ENCODE peak calls at places on chromosomes 3 and 15, in four cellular contexts. One of them, this sample, is unnamed.

GRCh38 chr3:73727117-73727802 is 102.5 kb upstream of the PDZRN3 start:
- DNase-seq in SK-N-SH: no peak
- DNase-seq in retinal pigment epithelial cell: peak
- DNase-seq in fibroblast of mammary gland: peak
- DNase-seq in this sample: peak

GRCh38 chr3:123089611-123090301 is 22.9 kb downstream of the PDIA5 start:
- DNase-seq in SK-N-SH: no peak
- DNase-seq in retinal pigment epithelial cell: no peak
- DNase-seq in fibroblast of mammary gland: no peak
- DNase-seq in this sample: no peak

GRCh38 chr3:106206165-106206564 is 337.4 kb upstream of the CBLB start:
- DNase-seq in SK-N-SH: no peak
- DNase-seq in retinal pigment epithelial cell: no peak
- DNase-seq in fibroblast of mammary gland: peak
- DNase-seq in this sample: peak

GRCh38 chr3:26280517-26280916 is 342.1 kb upstream of the LRRC3B start:
- DNase-seq in SK-N-SH: peak
- DNase-seq in retinal pigment epithelial cell: no peak
- DNase-seq in fibroblast of mammary gland: no peak
- DNase-seq in this sample: no peak

GRCh38 chr3:44648564-44649229 is at the start of gene ZNF35:
- DNase-seq in SK-N-SH: peak
- DNase-seq in retinal pigment epithelial cell: peak
- DNase-seq in fibroblast of mammary gland: peak
- DNase-seq in this sample: peak

GRCh38 chr3:149964296-149964695 is 6.4 kb downstream of the PFN2 start:
- DNase-seq in SK-N-SH: no peak
- DNase-seq in retinal pigment epithelial cell: no peak
- DNase-seq in fibroblast of mammary gland: no peak
- DNase-seq in this sample: no peak

GRCh38 chr15:23397779-23398178 is 43.2 kb downstream of the GOLGA8S start:
- DNase-seq in SK-N-SH: no peak
- DNase-seq in retinal pigment epithelial cell: no peak
- DNase-seq in fibroblast of mammary gland: no peak
- DNase-seq in this sample: no peak

GRCh38 chr3:141234283-141234682 is 2.7 kb downstream of the PXYLP1 start:
- DNase-seq in SK-N-SH: no peak
- DNase-seq in retinal pigment epithelial cell: no peak
- DNase-seq in fibroblast of mammary gland: no peak
- DNase-seq in this sample: no peak

GRCh38 chr3:166195808-166196207 is 358.6 kb upstream of the BCHE start:
- DNase-seq in SK-N-SH: no peak
- DNase-seq in retinal pigment epithelial cell: no peak
- DNase-seq in fibroblast of mammary gland: no peak
- DNase-seq in this sample: no peak

GRCh38 chr15:42118650-42119531 is 24.5 kb upstream of the PLA2G4D start:
- DNase-seq in SK-N-SH: no peak
- DNase-seq in retinal pigment epithelial cell: no peak
- DNase-seq in fibroblast of mammary gland: no peak
- DNase-seq in this sample: no peak

GRCh38 chr3:192082733-192083660 is 622.0 kb downstream of the PYDC2 start:
- DNase-seq in SK-N-SH: no peak
- DNase-seq in retinal pigment epithelial cell: no peak
- DNase-seq in fibroblast of mammary gland: no peak
- DNase-seq in this sample: no peak

GRCh38 chr3:10928396-10928960 is 64.1 kb upstream of the SLC6A1 start:
- DNase-seq in SK-N-SH: peak
- DNase-seq in retinal pigment epithelial cell: no peak
- DNase-seq in fibroblast of mammary gland: no peak
- DNase-seq in this sample: no peak

GRCh38 chr3:160225181-160226025 is at the start of gene C3orf80:
- DNase-seq in SK-N-SH: peak
- DNase-seq in retinal pigment epithelial cell: no peak
- DNase-seq in fibroblast of mammary gland: peak
- DNase-seq in this sample: peak

GRCh38 chr3:45896069-45896468 is 9.7 kb downstream of the CCR9 start:
- DNase-seq in SK-N-SH: peak
- DNase-seq in retinal pigment epithelial cell: no peak
- DNase-seq in fibroblast of mammary gland: no peak
- DNase-seq in this sample: no peak

GRCh38 chr3:196896229-196896628 is 28.5 kb downstream of the SENP5 start:
- DNase-seq in SK-N-SH: no peak
- DNase-seq in retinal pigment epithelial cell: no peak
- DNase-seq in fibroblast of mammary gland: no peak
- DNase-seq in this sample: no peak

GRCh38 chr15:70247281-70247680 is 149.6 kb upstream of the TLE3 start:
- DNase-seq in SK-N-SH: no peak
- DNase-seq in retinal pigment epithelial cell: no peak
- DNase-seq in fibroblast of mammary gland: no peak
- DNase-seq in this sample: no peak

DNA sequence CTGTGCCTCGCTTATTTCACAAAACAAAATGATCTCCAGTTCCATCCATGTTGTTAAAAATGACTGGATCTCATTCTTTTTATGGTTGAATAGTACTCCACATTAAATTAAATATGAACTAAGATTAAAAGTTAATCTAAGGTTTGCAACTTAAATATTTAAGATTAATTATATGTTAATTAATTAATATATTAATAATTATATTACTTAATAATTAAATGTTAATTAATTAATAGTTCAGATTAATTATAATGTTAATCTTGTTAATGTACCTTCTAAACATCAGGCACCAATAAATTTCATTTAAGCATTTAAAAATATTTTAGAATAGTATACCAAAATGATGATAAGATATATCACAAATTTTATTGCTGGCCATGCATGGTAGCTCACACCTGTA is 971.9 kb downstream of the CADM2 start:
- DNase-seq in SK-N-SH: no peak
- DNase-seq in retinal pigment epithelial cell: no peak
- DNase-seq in fibroblast of mammary gland: no peak
- DNase-seq in this sample: no peak
- TF ChIP-seq CTCF in SK-N-SH: no peak
- TF ChIP-seq CTCF in retinal pigment epithelial cell: no peak
- TF ChIP-seq CTCF in fibroblast of mammary gland: no peak
- TF ChIP-seq CTCF in this sample: no peak

GRCh38 chr3:53841296-53841695 is 4.9 kb downstream of the CHDH start:
- DNase-seq in SK-N-SH: no peak
- DNase-seq in retinal pigment epithelial cell: no peak
- DNase-seq in fibroblast of mammary gland: no peak
- DNase-seq in this sample: no peak
- TF ChIP-seq CTCF in SK-N-SH: no peak
- TF ChIP-seq CTCF in retinal pigment epithelial cell: peak
- TF ChIP-seq CTCF in fibroblast of mammary gland: no peak
- TF ChIP-seq CTCF in this sample: no peak

GRCh38 chr15:47650564-47650963 is 66.7 kb upstream of the SEMA6D start:
- DNase-seq in SK-N-SH: no peak
- DNase-seq in retinal pigment epithelial cell: no peak
- DNase-seq in fibroblast of mammary gland: no peak
- DNase-seq in this sample: no peak
- TF ChIP-seq CTCF in SK-N-SH: no peak
- TF ChIP-seq CTCF in retinal pigment epithelial cell: no peak
- TF ChIP-seq CTCF in fibroblast of mammary gland: no peak
- TF ChIP-seq CTCF in this sample: no peak

DNA sequence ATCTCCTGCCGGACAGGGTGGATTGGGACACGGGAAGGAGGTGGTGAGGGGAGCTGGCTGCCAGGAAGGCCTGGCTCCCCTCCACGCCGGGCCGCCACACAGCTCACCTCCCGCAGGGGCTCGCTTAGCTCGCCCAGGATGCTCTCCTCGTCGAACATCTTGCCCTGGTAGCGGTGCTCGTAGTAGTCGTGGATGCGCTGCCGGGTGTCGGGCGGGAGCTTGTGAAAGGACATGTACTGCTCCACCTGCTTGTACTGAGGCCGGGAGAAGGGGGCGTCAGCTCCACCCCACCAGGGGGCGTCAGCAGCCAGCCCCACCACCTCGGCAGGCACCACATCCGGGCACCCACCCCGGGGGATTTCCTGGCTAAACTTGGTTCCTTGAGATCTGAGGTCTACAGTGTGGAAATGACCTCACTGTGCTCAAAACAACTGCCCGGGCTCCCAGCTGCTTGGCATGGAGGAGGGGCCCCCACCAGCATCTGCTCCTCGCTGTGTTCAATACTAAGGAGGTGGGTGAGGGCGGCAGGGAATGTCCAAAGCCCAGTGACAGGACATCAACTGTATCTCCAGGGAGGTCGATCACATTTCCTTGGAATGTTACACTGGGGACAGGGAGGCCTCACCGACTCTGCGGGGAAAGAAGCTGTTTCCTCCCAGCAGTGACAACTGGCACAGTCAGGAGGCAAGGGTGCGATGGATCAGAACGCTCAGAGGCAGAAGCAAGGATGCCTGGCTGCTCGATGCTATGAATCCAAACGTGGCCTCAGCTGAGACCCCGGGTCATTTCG is 43.4 kb downstream of the HCN4 start:
- DNase-seq in SK-N-SH: no peak
- DNase-seq in retinal pigment epithelial cell: no peak
- DNase-seq in fibroblast of mammary gland: no peak
- DNase-seq in this sample: no peak
- TF ChIP-seq CTCF in SK-N-SH: peak
- TF ChIP-seq CTCF in retinal pigment epithelial cell: peak
- TF ChIP-seq CTCF in fibroblast of mammary gland: no peak
- TF ChIP-seq CTCF in this sample: peak

GRCh38 chr15:90644526-90644925 is 72.6 kb upstream of the BLM start:
- DNase-seq in SK-N-SH: no peak
- DNase-seq in retinal pigment epithelial cell: no peak
- DNase-seq in fibroblast of mammary gland: no peak
- DNase-seq in this sample: no peak

GRCh38 chr15:90643301-90643632 is 73.9 kb upstream of the BLM start:
- DNase-seq in SK-N-SH: no peak
- DNase-seq in retinal pigment epithelial cell: no peak
- DNase-seq in fibroblast of mammary gland: no peak
- DNase-seq in this sample: no peak

GRCh38 chr15:90640862-90641261 is 76.3 kb upstream of the BLM start:
- DNase-seq in SK-N-SH: no peak
- DNase-seq in retinal pigment epithelial cell: no peak
- DNase-seq in fibroblast of mammary gland: no peak
- DNase-seq in this sample: no peak

GRCh38 chr15:90641581-90642463 is 75.3 kb upstream of the BLM start:
- DNase-seq in SK-N-SH: no peak
- DNase-seq in retinal pigment epithelial cell: no peak
- DNase-seq in fibroblast of mammary gland: no peak
- DNase-seq in this sample: no peak

GRCh38 chr15:90642464-90643300 is 74.5 kb upstream of the BLM start:
- DNase-seq in SK-N-SH: no peak
- DNase-seq in retinal pigment epithelial cell: no peak
- DNase-seq in fibroblast of mammary gland: no peak
- DNase-seq in this sample: no peak
- TF ChIP-seq CTCF in SK-N-SH: no peak
- TF ChIP-seq CTCF in retinal pigment epithelial cell: peak
- TF ChIP-seq CTCF in fibroblast of mammary gland: peak
- TF ChIP-seq CTCF in this sample: no peak

GRCh38 chr15:76327191-76328105 is 9.1 kb upstream of the ISL2 start:
- DNase-seq in SK-N-SH: no peak
- DNase-seq in retinal pigment epithelial cell: no peak
- DNase-seq in fibroblast of mammary gland: no peak
- DNase-seq in this sample: no peak

GRCh38 chr15:76328962-76329361 is 7.6 kb upstream of the ISL2 start:
- DNase-seq in SK-N-SH: no peak
- DNase-seq in retinal pigment epithelial cell: no peak
- DNase-seq in fibroblast of mammary gland: peak
- DNase-seq in this sample: no peak

GRCh38 chr15:76330281-76330680 is 6.3 kb upstream of the ISL2 start:
- DNase-seq in SK-N-SH: peak
- DNase-seq in retinal pigment epithelial cell: no peak
- DNase-seq in fibroblast of mammary gland: peak
- DNase-seq in this sample: peak

GRCh38 chr15:76325704-76326103 is 10.9 kb upstream of the ISL2 start:
- DNase-seq in SK-N-SH: no peak
- DNase-seq in retinal pigment epithelial cell: no peak
- DNase-seq in fibroblast of mammary gland: no peak
- DNase-seq in this sample: no peak

GRCh38 chr15:76328106-76328696 is 8.4 kb upstream of the ISL2 start:
- DNase-seq in SK-N-SH: no peak
- DNase-seq in retinal pigment epithelial cell: no peak
- DNase-seq in fibroblast of mammary gland: no peak
- DNase-seq in this sample: no peak
- TF ChIP-seq CTCF in SK-N-SH: no peak
- TF ChIP-seq CTCF in retinal pigment epithelial cell: no peak
- TF ChIP-seq CTCF in fibroblast of mammary gland: no peak
- TF ChIP-seq CTCF in this sample: no peak

GRCh38 chr3:72010044-72010443 is 225.1 kb upstream of the PROK2 start:
- DNase-seq in SK-N-SH: no peak
- DNase-seq in retinal pigment epithelial cell: no peak
- DNase-seq in fibroblast of mammary gland: peak
- DNase-seq in this sample: no peak
- TF ChIP-seq CTCF in SK-N-SH: no peak
- TF ChIP-seq CTCF in retinal pigment epithelial cell: no peak
- TF ChIP-seq CTCF in fibroblast of mammary gland: peak
- TF ChIP-seq CTCF in this sample: no peak

DNA sequence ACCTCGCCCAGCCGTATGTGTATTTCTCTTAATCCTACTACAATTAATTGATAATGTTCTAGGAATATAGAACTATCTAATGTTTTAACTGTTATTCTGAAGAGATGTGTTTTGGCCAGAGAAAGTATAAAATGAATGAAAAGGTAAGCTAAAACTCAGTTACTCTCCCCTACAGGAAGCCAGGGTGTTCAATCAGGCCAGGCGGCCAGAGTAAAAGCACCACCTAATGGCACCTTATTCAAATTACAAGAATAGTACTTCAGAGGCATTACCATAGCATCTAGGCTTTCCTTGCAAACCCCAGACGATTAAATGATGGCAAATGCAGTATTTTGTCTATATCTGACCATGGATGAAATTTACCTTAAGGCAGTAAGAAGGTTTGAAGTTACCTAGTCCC is 10.4 kb downstream of the SLC12A8 start:
- DNase-seq in SK-N-SH: no peak
- DNase-seq in retinal pigment epithelial cell: no peak
- DNase-seq in fibroblast of mammary gland: peak
- DNase-seq in this sample: no peak
- TF ChIP-seq CTCF in SK-N-SH: peak
- TF ChIP-seq CTCF in retinal pigment epithelial cell: peak
- TF ChIP-seq CTCF in fibroblast of mammary gland: peak
- TF ChIP-seq CTCF in this sample: no peak

DNA sequence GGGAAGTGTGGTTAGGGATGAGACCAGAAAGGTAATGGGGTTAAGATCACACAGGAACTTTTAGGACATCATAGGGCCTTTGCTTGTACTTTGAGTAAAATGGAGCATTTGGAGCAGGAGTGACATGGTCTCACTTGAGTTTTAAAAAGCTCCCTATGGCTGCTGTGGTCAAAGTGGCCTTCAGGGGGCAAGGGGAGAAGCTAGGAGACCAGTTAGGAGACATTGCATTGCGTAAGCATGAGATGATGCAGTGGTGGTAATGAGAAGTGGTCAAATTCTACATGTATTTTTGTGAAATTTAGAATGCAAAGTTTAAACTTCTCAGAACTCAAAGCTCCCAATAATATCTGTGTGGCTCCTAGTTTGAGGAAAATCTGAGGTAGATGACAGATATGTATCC is 27.9 kb downstream of the MED12L start:
- DNase-seq in SK-N-SH: no peak
- DNase-seq in retinal pigment epithelial cell: no peak
- DNase-seq in fibroblast of mammary gland: no peak
- DNase-seq in this sample: no peak
- TF ChIP-seq CTCF in SK-N-SH: no peak
- TF ChIP-seq CTCF in retinal pigment epithelial cell: no peak
- TF ChIP-seq CTCF in fibroblast of mammary gland: no peak
- TF ChIP-seq CTCF in this sample: no peak